ENCODE peak calls at places on chromosomes 13 and 19, in nine cellular contexts. One of them, this sample, is unnamed.

GRCh38 chr13:35347679-35348205 is 128.7 kb downstream of the MAB21L1 start:
- DNase-seq in AG09309: no peak
- DNase-seq in kidney tubule cell: no peak
- DNase-seq in RPMI7951: no peak
- DNase-seq in NCI-H2107: no peak
- DNase-seq in left cardiac atrium: no peak
- DNase-seq in HS-27A: no peak
- DNase-seq in astrocyte of the cerebellum: no peak
- DNase-seq in NCI-H1092: no peak
- DNase-seq in this sample: no peak

GRCh38 chr13:23748109-23748508 is 141.1 kb downstream of the MIPEP start:
- DNase-seq in NCI-H2107: no peak
- DNase-seq in HS-27A: no peak
- DNase-seq in AG09309: no peak
- DNase-seq in kidney tubule cell: peak
- DNase-seq in RPMI7951: no peak
- DNase-seq in astrocyte of the cerebellum: no peak
- DNase-seq in left cardiac atrium: no peak
- DNase-seq in NCI-H1092: no peak
- DNase-seq in this sample: no peak

GRCh38 chr13:112452380-112453206 is 76.4 kb downstream of the SPACA7 start:
- DNase-seq in HS-27A: no peak
- DNase-seq in kidney tubule cell: no peak
- DNase-seq in AG09309: no peak
- DNase-seq in RPMI7951: no peak
- DNase-seq in NCI-H2107: no peak
- DNase-seq in astrocyte of the cerebellum: no peak
- DNase-seq in NCI-H1092: no peak
- DNase-seq in left cardiac atrium: no peak
- DNase-seq in this sample: no peak

GRCh38 chr13:28704282-28704681 is 14.5 kb downstream of the SLC46A3 start:
- DNase-seq in astrocyte of the cerebellum: no peak
- DNase-seq in HS-27A: no peak
- DNase-seq in left cardiac atrium: no peak
- DNase-seq in NCI-H2107: no peak
- DNase-seq in kidney tubule cell: no peak
- DNase-seq in RPMI7951: no peak
- DNase-seq in AG09309: no peak
- DNase-seq in NCI-H1092: no peak
- DNase-seq in this sample: no peak

GRCh38 chr13:81377926-81378325 is 1037.0 kb upstream of the SPRY2 start:
- DNase-seq in NCI-H1092: no peak
- DNase-seq in left cardiac atrium: no peak
- DNase-seq in RPMI7951: no peak
- DNase-seq in HS-27A: no peak
- DNase-seq in astrocyte of the cerebellum: no peak
- DNase-seq in AG09309: no peak
- DNase-seq in kidney tubule cell: peak
- DNase-seq in NCI-H2107: no peak
- DNase-seq in this sample: no peak

GRCh38 chr19:24101459-24102122 is 14.6 kb downstream of the ZNF254 start:
- DNase-seq in AG09309: no peak
- DNase-seq in RPMI7951: no peak
- DNase-seq in left cardiac atrium: no peak
- DNase-seq in kidney tubule cell: no peak
- DNase-seq in HS-27A: no peak
- DNase-seq in NCI-H2107: no peak
- DNase-seq in NCI-H1092: no peak
- DNase-seq in astrocyte of the cerebellum: no peak
- DNase-seq in this sample: no peak

GRCh38 chr13:38872693-38873092 is 117.9 kb downstream of the STOML3 start:
- DNase-seq in HS-27A: no peak
- DNase-seq in NCI-H2107: peak
- DNase-seq in RPMI7951: peak
- DNase-seq in AG09309: no peak
- DNase-seq in NCI-H1092: peak
- DNase-seq in astrocyte of the cerebellum: peak
- DNase-seq in left cardiac atrium: peak
- DNase-seq in kidney tubule cell: peak
- DNase-seq in this sample: peak

GRCh38 chr19:6608950-6609349 is 18.0 kb upstream of the CD70 start:
- DNase-seq in NCI-H1092: no peak
- DNase-seq in kidney tubule cell: peak
- DNase-seq in left cardiac atrium: no peak
- DNase-seq in NCI-H2107: no peak
- DNase-seq in AG09309: no peak
- DNase-seq in HS-27A: no peak
- DNase-seq in RPMI7951: peak
- DNase-seq in astrocyte of the cerebellum: no peak
- DNase-seq in this sample: no peak

GRCh38 chr13:46629811-46630413 is 76.9 kb downstream of the LRCH1 start:
- DNase-seq in astrocyte of the cerebellum: no peak
- DNase-seq in HS-27A: no peak
- DNase-seq in AG09309: no peak
- DNase-seq in NCI-H1092: no peak
- DNase-seq in NCI-H2107: no peak
- DNase-seq in left cardiac atrium: no peak
- DNase-seq in kidney tubule cell: no peak
- DNase-seq in RPMI7951: peak
- DNase-seq in this sample: no peak

GRCh38 chr19:42121666-42122069 is 10.6 kb downstream of the POU2F2 start:
- DNase-seq in NCI-H2107: no peak
- DNase-seq in astrocyte of the cerebellum: no peak
- DNase-seq in NCI-H1092: no peak
- DNase-seq in kidney tubule cell: peak
- DNase-seq in AG09309: no peak
- DNase-seq in RPMI7951: peak
- DNase-seq in left cardiac atrium: peak
- DNase-seq in HS-27A: peak
- DNase-seq in this sample: no peak

GRCh38 chr13:36919206-36919832 is 719 bp downstream of the SMAD9 start:
- DNase-seq in AG09309: no peak
- DNase-seq in astrocyte of the cerebellum: peak
- DNase-seq in NCI-H2107: peak
- DNase-seq in RPMI7951: no peak
- DNase-seq in HS-27A: no peak
- DNase-seq in left cardiac atrium: peak
- DNase-seq in kidney tubule cell: peak
- DNase-seq in NCI-H1092: peak
- DNase-seq in this sample: no peak

GRCh38 chr13:102152790-102153189 is 249.1 kb downstream of the FGF14 start:
- DNase-seq in left cardiac atrium: no peak
- DNase-seq in NCI-H1092: no peak
- DNase-seq in RPMI7951: no peak
- DNase-seq in AG09309: no peak
- DNase-seq in NCI-H2107: no peak
- DNase-seq in astrocyte of the cerebellum: no peak
- DNase-seq in kidney tubule cell: no peak
- DNase-seq in HS-27A: no peak
- DNase-seq in this sample: no peak

GRCh38 chr13:41696163-41697003 is 239.0 kb downstream of the RGCC start:
- DNase-seq in NCI-H2107: no peak
- DNase-seq in kidney tubule cell: peak
- DNase-seq in RPMI7951: peak
- DNase-seq in NCI-H1092: no peak
- DNase-seq in HS-27A: peak
- DNase-seq in left cardiac atrium: no peak
- DNase-seq in AG09309: peak
- DNase-seq in astrocyte of the cerebellum: peak
- DNase-seq in this sample: no peak

GRCh38 chr19:6710273-6711077 is 10.0 kb downstream of the C3 start:
- DNase-seq in kidney tubule cell: no peak
- DNase-seq in AG09309: no peak
- DNase-seq in HS-27A: no peak
- DNase-seq in RPMI7951: no peak
- DNase-seq in NCI-H1092: no peak
- DNase-seq in left cardiac atrium: no peak
- DNase-seq in NCI-H2107: no peak
- DNase-seq in astrocyte of the cerebellum: no peak
- DNase-seq in this sample: no peak

GRCh38 chr13:19089315-19089714 is 92.3 kb downstream of the TUBA3C start:
- DNase-seq in AG09309: no peak
- DNase-seq in HS-27A: no peak
- DNase-seq in astrocyte of the cerebellum: no peak
- DNase-seq in kidney tubule cell: no peak
- DNase-seq in left cardiac atrium: no peak
- DNase-seq in NCI-H2107: no peak
- DNase-seq in RPMI7951: no peak
- DNase-seq in NCI-H1092: no peak
- DNase-seq in this sample: no peak

GRCh38 chr13:61294467-61295186 is 121.0 kb downstream of the PCDH20 start:
- DNase-seq in HS-27A: no peak
- DNase-seq in astrocyte of the cerebellum: no peak
- DNase-seq in kidney tubule cell: peak
- DNase-seq in RPMI7951: no peak
- DNase-seq in left cardiac atrium: no peak
- DNase-seq in AG09309: no peak
- DNase-seq in NCI-H1092: no peak
- DNase-seq in NCI-H2107: no peak
- DNase-seq in this sample: no peak

GRCh38 chr19:48896191-48896720 is 2.3 kb downstream of the TULP2 start:
- DNase-seq in NCI-H2107: no peak
- DNase-seq in kidney tubule cell: no peak
- DNase-seq in astrocyte of the cerebellum: no peak
- DNase-seq in HS-27A: no peak
- DNase-seq in NCI-H1092: no peak
- DNase-seq in left cardiac atrium: peak
- DNase-seq in AG09309: no peak
- DNase-seq in RPMI7951: peak
- DNase-seq in this sample: no peak

GRCh38 chr13:101115762-101116161 is 300.5 kb downstream of the NALCN start:
- DNase-seq in left cardiac atrium: no peak
- DNase-seq in RPMI7951: no peak
- DNase-seq in NCI-H1092: no peak
- DNase-seq in kidney tubule cell: peak
- DNase-seq in NCI-H2107: no peak
- DNase-seq in astrocyte of the cerebellum: peak
- DNase-seq in AG09309: no peak
- DNase-seq in HS-27A: no peak
- DNase-seq in this sample: no peak

GRCh38 chr13:65724261-65724660 is 1505.9 kb downstream of the PCDH9 start:
- DNase-seq in astrocyte of the cerebellum: peak
- DNase-seq in HS-27A: no peak
- DNase-seq in kidney tubule cell: no peak
- DNase-seq in NCI-H2107: no peak
- DNase-seq in RPMI7951: no peak
- DNase-seq in AG09309: peak
- DNase-seq in NCI-H1092: no peak
- DNase-seq in left cardiac atrium: no peak
- DNase-seq in this sample: no peak

GRCh38 chr13:72638059-72638815 is 89.2 kb downstream of the MZT1 start:
- DNase-seq in RPMI7951: peak
- DNase-seq in astrocyte of the cerebellum: peak
- DNase-seq in AG09309: no peak
- DNase-seq in left cardiac atrium: no peak
- DNase-seq in NCI-H1092: no peak
- DNase-seq in HS-27A: no peak
- DNase-seq in kidney tubule cell: peak
- DNase-seq in NCI-H2107: no peak
- DNase-seq in this sample: no peak

GRCh38 chr19:41222240-41222639 is 3.2 kb downstream of the AXL start:
- DNase-seq in astrocyte of the cerebellum: no peak
- DNase-seq in left cardiac atrium: no peak
- DNase-seq in AG09309: no peak
- DNase-seq in NCI-H1092: no peak
- DNase-seq in kidney tubule cell: no peak
- DNase-seq in NCI-H2107: no peak
- DNase-seq in RPMI7951: peak
- DNase-seq in HS-27A: no peak
- DNase-seq in this sample: no peak

GRCh38 chr19:39363909-39364457 is 21.8 kb downstream of the SAMD4B start:
- DNase-seq in HS-27A: no peak
- DNase-seq in kidney tubule cell: peak
- DNase-seq in left cardiac atrium: no peak
- DNase-seq in RPMI7951: peak
- DNase-seq in AG09309: no peak
- DNase-seq in NCI-H1092: no peak
- DNase-seq in NCI-H2107: no peak
- DNase-seq in astrocyte of the cerebellum: no peak
- DNase-seq in this sample: no peak

GRCh38 chr19:54388001-54388802 is 23.5 kb upstream of the LAIR1 start:
- DNase-seq in RPMI7951: no peak
- DNase-seq in NCI-H2107: no peak
- DNase-seq in astrocyte of the cerebellum: no peak
- DNase-seq in NCI-H1092: no peak
- DNase-seq in left cardiac atrium: no peak
- DNase-seq in HS-27A: no peak
- DNase-seq in kidney tubule cell: peak
- DNase-seq in AG09309: no peak
- DNase-seq in this sample: no peak

GRCh38 chr19:33390120-33390907 is 16.8 kb downstream of the CEBPG start:
- DNase-seq in NCI-H1092: no peak
- DNase-seq in left cardiac atrium: peak
- DNase-seq in HS-27A: no peak
- DNase-seq in NCI-H2107: no peak
- DNase-seq in AG09309: no peak
- DNase-seq in RPMI7951: no peak
- DNase-seq in kidney tubule cell: no peak
- DNase-seq in astrocyte of the cerebellum: peak
- DNase-seq in this sample: no peak

GRCh38 chr19:10858204-10858828 is 10.1 kb downstream of the C19orf38 start:
- DNase-seq in NCI-H2107: no peak
- DNase-seq in NCI-H1092: no peak
- DNase-seq in astrocyte of the cerebellum: no peak
- DNase-seq in HS-27A: no peak
- DNase-seq in RPMI7951: peak
- DNase-seq in kidney tubule cell: no peak
- DNase-seq in left cardiac atrium: no peak
- DNase-seq in AG09309: no peak
- DNase-seq in this sample: no peak

GRCh38 chr19:56611288-56611687 is 16.2 kb downstream of the ZNF71 start:
- DNase-seq in HS-27A: no peak
- DNase-seq in NCI-H1092: no peak
- DNase-seq in NCI-H2107: no peak
- DNase-seq in astrocyte of the cerebellum: no peak
- DNase-seq in AG09309: no peak
- DNase-seq in left cardiac atrium: no peak
- DNase-seq in kidney tubule cell: no peak
- DNase-seq in RPMI7951: no peak
- DNase-seq in this sample: no peak

GRCh38 chr19:38862321-38863059 is 12.7 kb upstream of the HNRNPL start:
- DNase-seq in HS-27A: no peak
- DNase-seq in kidney tubule cell: no peak
- DNase-seq in NCI-H1092: no peak
- DNase-seq in AG09309: peak
- DNase-seq in NCI-H2107: peak
- DNase-seq in RPMI7951: peak
- DNase-seq in astrocyte of the cerebellum: no peak
- DNase-seq in left cardiac atrium: no peak
- DNase-seq in this sample: peak

GRCh38 chr19:48487944-48488343 is 18.8 kb downstream of the CYTH2 start:
- DNase-seq in AG09309: peak
- DNase-seq in left cardiac atrium: peak
- DNase-seq in HS-27A: peak
- DNase-seq in astrocyte of the cerebellum: no peak
- DNase-seq in NCI-H2107: no peak
- DNase-seq in NCI-H1092: no peak
- DNase-seq in RPMI7951: peak
- DNase-seq in kidney tubule cell: peak
- DNase-seq in this sample: no peak

GRCh38 chr13:59236979-59237378 is 926.7 kb downstream of the DIAPH3 start:
- DNase-seq in left cardiac atrium: no peak
- DNase-seq in astrocyte of the cerebellum: no peak
- DNase-seq in NCI-H2107: no peak
- DNase-seq in NCI-H1092: no peak
- DNase-seq in RPMI7951: no peak
- DNase-seq in HS-27A: no peak
- DNase-seq in kidney tubule cell: no peak
- DNase-seq in AG09309: no peak
- DNase-seq in this sample: no peak

GRCh38 chr19:13652810-13653590 is 111.3 kb upstream of the MRI1 start:
- DNase-seq in RPMI7951: no peak
- DNase-seq in astrocyte of the cerebellum: no peak
- DNase-seq in AG09309: no peak
- DNase-seq in NCI-H2107: no peak
- DNase-seq in left cardiac atrium: no peak
- DNase-seq in NCI-H1092: no peak
- DNase-seq in HS-27A: no peak
- DNase-seq in kidney tubule cell: no peak
- DNase-seq in this sample: peak